ENCODE peak calls at places on chromosome 5, in four cellular contexts. V is substantia nigra; I is stimulated activated CD8-positive, alpha-beta memory T cell treated with anti-CD3 and anti-CD28 coated beads, Interleukin-4, amount 100 ng/mL, for 4 hours; N is activated naive CD8-positive, alpha-beta T cell treated with anti-CD3 and anti-CD28 coated beads, Interleukin-2, amount 50 U/mL, for 24 hours. T is an unnamed sample.

GRCh38 chr5:157600252-157600651 is 24.7 kb upstream of the ADAM19 start:
- DNase-seq in V (no peak), I (no peak), N (no peak), T (no peak)

GRCh38 chr5:11182441-11183080 is 421.5 kb upstream of the DAP start:
- DNase-seq in V (no peak), I (no peak), N (peak; percentile 4), T (no peak)

GRCh38 chr5:75616961-75617660 is 5.9 kb downstream of the ANKDD1B start:
- DNase-seq in V (no peak), I (no peak), N (no peak), T (no peak)

GRCh38 chr5:145999208-145999607 is 62.8 kb downstream of the SH3RF2 start:
- DNase-seq in V (no peak), I (no peak), N (no peak), T (no peak)

GRCh38 chr5:143434261-143435206 is 31.0 kb upstream of the NR3C1 start:
- DNase-seq in V (no peak), I (peak; percentile 16), N (peak; percentile 38), T (no peak)

GRCh38 chr5:172904643-172905345 is 54.4 kb upstream of the RPL26L1 start:
- DNase-seq in V (no peak), I (no peak), N (no peak), T (peak; percentile 13)

GRCh38 chr5:135429886-135430437 is 17.2 kb downstream of the DCANP1 start:
- DNase-seq in V (no peak), I (no peak), N (no peak), T (no peak)

GRCh38 chr5:158244882-158245281 is 385.9 kb upstream of the CLINT1 start:
- DNase-seq in V (no peak), I (no peak), N (no peak), T (no peak)

GRCh38 chr5:38113880-38114279 is 144.5 kb upstream of the EGFLAM start:
- DNase-seq in V (no peak), I (no peak), N (no peak), T (no peak)

GRCh38 chr5:161547573-161548471 is 1.3 kb upstream of the GABRB2 start:
- DNase-seq in V (no peak), I (no peak), N (no peak), T (no peak)

GRCh38 chr5:95959964-95960801 is 1.5 kb downstream of the ELL2 start:
- DNase-seq in V (peak; percentile 60), I (no peak), N (peak; percentile 7), T (no peak)

GRCh38 chr5:62340392-62340791 is 34.4 kb downstream of the KIF2A start:
- DNase-seq in V (no peak), I (no peak), N (no peak), T (no peak)

GRCh38 chr5:134177197-134178171 is 734 bp upstream of the SKP1 start:
- DNase-seq in V (peak; percentile 85), I (no peak), N (no peak), T (peak; percentile 30)

GRCh38 chr5:83711982-83712601 is 8.6 kb downstream of the HAPLN1 start:
- DNase-seq in V (no peak), I (no peak), N (peak; percentile 23), T (peak; percentile 9)

GRCh38 chr5:138605254-138605972 is 30.2 kb upstream of the HSPA9 start:
- DNase-seq in V (no peak), I (no peak), N (no peak), T (no peak)

GRCh38 chr5:159022178-159022556 is 77.5 kb downstream of the EBF1 start:
- DNase-seq in V (no peak), I (no peak), N (no peak), T (no peak)

GRCh38 chr5:86999951-87000350 is 267.7 kb upstream of the RASA1 start:
- DNase-seq in V (no peak), I (no peak), N (no peak), T (no peak)

GRCh38 chr5:67992919-67993318 is 222.6 kb upstream of the PIK3R1 start:
- DNase-seq in V (no peak), I (no peak), N (no peak), T (no peak)

GRCh38 chr5:68754536-68754935 is 339.3 kb upstream of the SLC30A5 start:
- DNase-seq in V (no peak), I (no peak), N (no peak), T (no peak)

GRCh38 chr5:10904862-10905432 is 143.9 kb upstream of the DAP start:
- DNase-seq in V (no peak), I (no peak), N (no peak), T (no peak)

GRCh38 chr5:53035868-53036381 is 46.8 kb downstream of the ITGA2 start:
- DNase-seq in V (no peak), I (no peak), N (no peak), T (no peak)

GRCh38 chr5:170941788-170942187 is 80.0 kb downstream of the RANBP17 start:
- DNase-seq in V (no peak), I (no peak), N (no peak), T (no peak)

GRCh38 chr5:57598756-57599155 is 116.1 kb upstream of the ACTBL2 start:
- DNase-seq in V (no peak), I (no peak), N (no peak), T (no peak)

GRCh38 chr5:24381861-24382460 is 262.8 kb downstream of the CDH10 start:
- DNase-seq in V (no peak), I (no peak), N (no peak), T (peak; percentile 87)

GRCh38 chr5:59793000-59793399 is 100.5 kb downstream of the PDE4D start:
- DNase-seq in V (no peak), I (no peak), N (no peak), T (no peak)

GRCh38 chr5:33734541-33734940 is 157.2 kb downstream of the ADAMTS12 start:
- DNase-seq in V (no peak), I (no peak), N (no peak), T (no peak)

GRCh38 chr5:120684749-120685415 is 220.8 kb downstream of the PRR16 start:
- DNase-seq in V (no peak), I (no peak), N (no peak), T (no peak)

GRCh38 chr5:34609951-34610431 is 46.1 kb upstream of the RAI14 start:
- DNase-seq in V (no peak), I (no peak), N (no peak), T (no peak)

GRCh38 chr5:173793677-173794570 is 94.2 kb upstream of the CPEB4 start:
- DNase-seq in V (no peak), I (no peak), N (no peak), T (no peak)

GRCh38 chr5:120419110-120419509 is 45.0 kb upstream of the PRR16 start:
- DNase-seq in V (no peak), I (no peak), N (no peak), T (no peak)

GRCh38 chr5:67335391-67335790 is 138.8 kb upstream of the CD180 start:
- DNase-seq in V (no peak), I (no peak), N (no peak), T (no peak)

GRCh38 chr5:145347026-145347616 is 488.0 kb downstream of the PRELID2 start:
- DNase-seq in V (no peak), I (no peak), N (no peak), T (no peak)

GRCh38 chr5:99955962-99956361 is 579.2 kb upstream of the FAM174A start:
- DNase-seq in V (no peak), I (no peak), N (no peak), T (no peak)

GRCh38 chr5:178284095-178284675 is 51.6 kb upstream of the PHYKPL start:
- DNase-seq in V (no peak), I (no peak), N (no peak), T (no peak)